ENCODE peak calls at places on chromosome 4, in eight cellular contexts. One of them, this sample, is unnamed.

GRCh38 chr4:83906561-83906960 is 370.7 kb downstream of the GPAT3 start:
- DNase-seq in transverse colon: no peak
- DNase-seq in K562: no peak
- DNase-seq in tibial nerve: no peak
- DNase-seq in H1: no peak
- DNase-seq in ovary: no peak
- DNase-seq in A549: no peak
- DNase-seq in stomach: no peak
- DNase-seq in this sample: no peak

GRCh38 chr4:7817877-7818675 is 121.6 kb downstream of the AFAP1 start:
- DNase-seq in transverse colon: no peak
- DNase-seq in K562: no peak
- DNase-seq in tibial nerve: no peak
- DNase-seq in H1: no peak
- DNase-seq in ovary: peak; percentile 56
- DNase-seq in A549: no peak
- DNase-seq in stomach: no peak
- DNase-seq in this sample: no peak

GRCh38 chr4:24624381-24624780 is 40.0 kb upstream of the DHX15 start:
- DNase-seq in transverse colon: no peak
- DNase-seq in K562: no peak
- DNase-seq in tibial nerve: no peak
- DNase-seq in H1: no peak
- DNase-seq in ovary: no peak
- DNase-seq in A549: no peak
- DNase-seq in stomach: no peak
- DNase-seq in this sample: no peak

GRCh38 chr4:69321153-69321729 is 41.0 kb downstream of the UGT2B28 start:
- DNase-seq in transverse colon: no peak
- DNase-seq in K562: no peak
- DNase-seq in tibial nerve: no peak
- DNase-seq in H1: no peak
- DNase-seq in ovary: no peak
- DNase-seq in A549: no peak
- DNase-seq in stomach: peak; percentile 85
- DNase-seq in this sample: peak; percentile 26

GRCh38 chr4:40833212-40833611 is 83.5 kb downstream of the NSUN7 start:
- DNase-seq in transverse colon: no peak
- DNase-seq in K562: no peak
- DNase-seq in tibial nerve: no peak
- DNase-seq in H1: no peak
- DNase-seq in ovary: no peak
- DNase-seq in A549: no peak
- DNase-seq in stomach: no peak
- DNase-seq in this sample: no peak

GRCh38 chr4:168522371-168522770 is 25.5 kb downstream of the PALLD start:
- DNase-seq in transverse colon: no peak
- DNase-seq in K562: no peak
- DNase-seq in tibial nerve: no peak
- DNase-seq in H1: no peak
- DNase-seq in ovary: no peak
- DNase-seq in A549: no peak
- DNase-seq in stomach: no peak
- DNase-seq in this sample: no peak

GRCh38 chr4:165874072-165874798 is 1.2 kb downstream of the TLL1 start:
- DNase-seq in transverse colon: no peak
- DNase-seq in K562: no peak
- DNase-seq in tibial nerve: no peak
- DNase-seq in H1: no peak
- DNase-seq in ovary: no peak
- DNase-seq in A549: no peak
- DNase-seq in stomach: no peak
- DNase-seq in this sample: no peak

GRCh38 chr4:94306713-94307112 is 35.9 kb downstream of the HPGDS start:
- DNase-seq in transverse colon: no peak
- DNase-seq in K562: no peak
- DNase-seq in tibial nerve: no peak
- DNase-seq in H1: no peak
- DNase-seq in ovary: no peak
- DNase-seq in A549: no peak
- DNase-seq in stomach: no peak
- DNase-seq in this sample: no peak

GRCh38 chr4:128863314-128864075 is 54.0 kb downstream of the JADE1 start:
- DNase-seq in transverse colon: peak; percentile 77
- DNase-seq in K562: peak; percentile 72
- DNase-seq in tibial nerve: peak; percentile 44
- DNase-seq in H1: peak; percentile 57
- DNase-seq in ovary: peak; percentile 85
- DNase-seq in A549: peak; percentile 81
- DNase-seq in stomach: peak; percentile 75
- DNase-seq in this sample: no peak

GRCh38 chr4:141121768-141122415 is 11.4 kb downstream of the RNF150 start:
- DNase-seq in transverse colon: no peak
- DNase-seq in K562: no peak
- DNase-seq in tibial nerve: no peak
- DNase-seq in H1: no peak
- DNase-seq in ovary: no peak
- DNase-seq in A549: no peak
- DNase-seq in stomach: no peak
- DNase-seq in this sample: no peak

GRCh38 chr4:101304916-101305315 is 42.4 kb downstream of the PPP3CA start:
- DNase-seq in transverse colon: no peak
- DNase-seq in K562: no peak
- DNase-seq in tibial nerve: no peak
- DNase-seq in H1: no peak
- DNase-seq in ovary: no peak
- DNase-seq in A549: no peak
- DNase-seq in stomach: no peak
- DNase-seq in this sample: no peak

GRCh38 chr4:88018471-88018870 is 11.0 kb downstream of the PKD2 start:
- DNase-seq in transverse colon: no peak
- DNase-seq in K562: peak; percentile 5
- DNase-seq in tibial nerve: no peak
- DNase-seq in H1: no peak
- DNase-seq in ovary: no peak
- DNase-seq in A549: no peak
- DNase-seq in stomach: no peak
- DNase-seq in this sample: no peak

GRCh38 chr4:7904108-7904516 is 35.5 kb downstream of the AFAP1 start:
- DNase-seq in transverse colon: no peak
- DNase-seq in K562: no peak
- DNase-seq in tibial nerve: no peak
- DNase-seq in H1: no peak
- DNase-seq in ovary: no peak
- DNase-seq in A549: no peak
- DNase-seq in stomach: no peak
- DNase-seq in this sample: no peak

GRCh38 chr4:182089326-182089725 is 153.9 kb upstream of the TENM3 start:
- DNase-seq in transverse colon: no peak
- DNase-seq in K562: peak; percentile 19
- DNase-seq in tibial nerve: no peak
- DNase-seq in H1: no peak
- DNase-seq in ovary: no peak
- DNase-seq in A549: no peak
- DNase-seq in stomach: no peak
- DNase-seq in this sample: no peak
- TF ChIP-seq CTCF in transverse colon: no peak
- TF ChIP-seq CTCF in K562: peak; percentile 37
- TF ChIP-seq CTCF in tibial nerve: no peak
- TF ChIP-seq CTCF in H1: peak; percentile 55
- TF ChIP-seq CTCF in ovary: no peak
- TF ChIP-seq CTCF in A549: peak; percentile 26
- TF ChIP-seq CTCF in stomach: no peak
- TF ChIP-seq CTCF in this sample: no peak

GRCh38 chr4:153705743-153706468 is 21.8 kb downstream of the TLR2 start:
- DNase-seq in transverse colon: no peak
- DNase-seq in K562: no peak
- DNase-seq in tibial nerve: no peak
- DNase-seq in H1: no peak
- DNase-seq in ovary: no peak
- DNase-seq in A549: no peak
- DNase-seq in stomach: no peak
- DNase-seq in this sample: no peak

GRCh38 chr4:153710681-153711080 is 26.6 kb downstream of the TLR2 start:
- DNase-seq in transverse colon: no peak
- DNase-seq in K562: no peak
- DNase-seq in tibial nerve: no peak
- DNase-seq in H1: no peak
- DNase-seq in ovary: no peak
- DNase-seq in A549: no peak
- DNase-seq in stomach: no peak
- DNase-seq in this sample: no peak

GRCh38 chr4:153704522-153704921 is 20.4 kb downstream of the TLR2 start:
- DNase-seq in transverse colon: no peak
- DNase-seq in K562: no peak
- DNase-seq in tibial nerve: no peak
- DNase-seq in H1: no peak
- DNase-seq in ovary: no peak
- DNase-seq in A549: no peak
- DNase-seq in stomach: no peak
- DNase-seq in this sample: no peak

GRCh38 chr4:153706519-153706918 is 22.4 kb downstream of the TLR2 start:
- DNase-seq in transverse colon: no peak
- DNase-seq in K562: no peak
- DNase-seq in tibial nerve: no peak
- DNase-seq in H1: no peak
- DNase-seq in ovary: no peak
- DNase-seq in A549: no peak
- DNase-seq in stomach: no peak
- DNase-seq in this sample: no peak
- TF ChIP-seq EP300 in transverse colon: no peak
- TF ChIP-seq EP300 in K562: no peak
- TF ChIP-seq EP300 in tibial nerve: no peak
- TF ChIP-seq EP300 in H1: no peak
- TF ChIP-seq EP300 in ovary: no peak
- TF ChIP-seq EP300 in A549: no peak
- TF ChIP-seq EP300 in stomach: no peak
- TF ChIP-seq EP300 in this sample: no peak

DNA sequence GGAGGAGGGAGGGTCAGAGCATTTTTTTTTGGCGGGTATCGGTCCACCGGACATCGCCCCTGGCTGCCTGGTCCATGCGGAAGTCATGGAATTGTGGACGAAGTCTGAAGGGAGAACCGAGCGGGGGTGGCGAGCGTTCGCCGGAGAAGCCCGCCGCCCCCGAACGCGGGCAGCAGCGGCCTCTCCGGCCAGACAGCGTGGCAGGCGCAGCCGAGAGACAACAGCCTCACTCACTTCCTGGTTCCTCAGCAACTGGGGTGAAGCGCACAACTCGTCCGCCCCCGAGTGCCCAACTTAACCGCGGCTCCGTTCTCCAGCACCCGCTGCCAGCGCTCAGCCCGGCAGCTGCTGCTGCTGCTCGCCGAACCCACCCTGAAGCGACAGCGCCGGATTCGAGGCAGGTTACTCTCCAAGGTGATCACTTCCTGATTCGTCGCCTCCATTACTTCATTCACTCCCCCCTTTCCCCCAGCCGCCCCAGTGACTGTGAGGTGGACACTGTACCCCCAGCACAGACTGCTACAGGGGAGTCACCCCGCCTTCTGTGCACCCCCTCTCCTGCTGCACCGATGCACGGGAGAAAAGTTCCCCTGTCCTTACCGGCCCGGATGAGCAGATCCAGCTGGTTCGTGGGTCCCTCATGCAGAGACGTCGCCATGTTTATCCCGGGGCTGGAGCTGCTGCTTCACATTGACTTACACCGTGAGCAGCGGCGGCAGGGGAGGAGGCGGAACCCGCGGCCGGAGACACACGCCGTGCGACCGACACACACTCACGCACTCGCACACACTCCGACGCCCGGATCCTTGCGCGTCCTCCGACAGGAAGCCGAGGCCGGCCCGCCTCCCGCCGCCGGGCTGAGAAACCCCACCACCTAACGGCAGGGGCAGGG is 68.2 kb downstream of the NOCT start:
- DNase-seq in transverse colon: peak; percentile 90
- DNase-seq in K562: peak; percentile 92
- DNase-seq in tibial nerve: peak; percentile 64
- DNase-seq in H1: no peak
- DNase-seq in ovary: peak; percentile 89
- DNase-seq in A549: peak; percentile 96
- DNase-seq in stomach: peak; percentile 90
- DNase-seq in this sample: peak; percentile 71
- TF ChIP-seq POLR2A in transverse colon: peak; percentile 84
- TF ChIP-seq POLR2A in K562: peak; percentile 85
- TF ChIP-seq POLR2A in tibial nerve: no peak
- TF ChIP-seq POLR2A in H1: no peak
- TF ChIP-seq POLR2A in ovary: no peak
- TF ChIP-seq POLR2A in A549: peak; percentile 41
- TF ChIP-seq POLR2A in stomach: peak; percentile 26
- TF ChIP-seq POLR2A in this sample: peak; percentile 10

GRCh38 chr4:184432127-184432922 is 42.0 kb downstream of the IRF2 start:
- DNase-seq in transverse colon: no peak
- DNase-seq in K562: no peak
- DNase-seq in tibial nerve: no peak
- DNase-seq in H1: no peak
- DNase-seq in ovary: no peak
- DNase-seq in A549: no peak
- DNase-seq in stomach: no peak
- DNase-seq in this sample: peak; percentile 55

GRCh38 chr4:184434021-184434420 is 40.3 kb downstream of the IRF2 start:
- DNase-seq in transverse colon: no peak
- DNase-seq in K562: no peak
- DNase-seq in tibial nerve: no peak
- DNase-seq in H1: no peak
- DNase-seq in ovary: no peak
- DNase-seq in A549: no peak
- DNase-seq in stomach: no peak
- DNase-seq in this sample: no peak

GRCh38 chr4:184434496-184435066 is 39.8 kb downstream of the IRF2 start:
- DNase-seq in transverse colon: no peak
- DNase-seq in K562: no peak
- DNase-seq in tibial nerve: no peak
- DNase-seq in H1: no peak
- DNase-seq in ovary: no peak
- DNase-seq in A549: no peak
- DNase-seq in stomach: no peak
- DNase-seq in this sample: no peak

GRCh38 chr4:184430163-184430562 is 44.2 kb downstream of the IRF2 start:
- DNase-seq in transverse colon: no peak
- DNase-seq in K562: no peak
- DNase-seq in tibial nerve: no peak
- DNase-seq in H1: no peak
- DNase-seq in ovary: no peak
- DNase-seq in A549: no peak
- DNase-seq in stomach: no peak
- DNase-seq in this sample: no peak

GRCh38 chr4:184433258-184433892 is 41.0 kb downstream of the IRF2 start:
- DNase-seq in transverse colon: no peak
- DNase-seq in K562: no peak
- DNase-seq in tibial nerve: no peak
- DNase-seq in H1: no peak
- DNase-seq in ovary: no peak
- DNase-seq in A549: no peak
- DNase-seq in stomach: no peak
- DNase-seq in this sample: no peak
- TF ChIP-seq CTCF in transverse colon: no peak
- TF ChIP-seq CTCF in K562: no peak
- TF ChIP-seq CTCF in tibial nerve: no peak
- TF ChIP-seq CTCF in H1: no peak
- TF ChIP-seq CTCF in ovary: no peak
- TF ChIP-seq CTCF in A549: no peak
- TF ChIP-seq CTCF in stomach: no peak
- TF ChIP-seq CTCF in this sample: no peak